ENCODE peak calls at places on chromosomes 6 and 20, in nine cellular contexts. Y, F, C, I, Z, P, T, A and E are unnamed samples.

GRCh38 chr6:422423-423061 is 31.0 kb downstream of the IRF4 start:
- DNase-seq in Y (no peak), F (peak), C (peak), I (no peak), Z (peak), P (peak), T (no peak), A (no peak), E (peak)

GRCh38 chr6:42547407-42548329 is 16.2 kb upstream of the UBR2 start:
- DNase-seq in Y (peak), F (peak), C (peak), I (peak), Z (peak), P (peak), T (peak), A (peak), E (no peak)

GRCh38 chr6:165899592-165899991 is 236.6 kb upstream of the PDE10A start:
- DNase-seq in Y (no peak), F (no peak), C (no peak), I (no peak), Z (no peak), P (no peak), T (no peak), A (no peak), E (no peak)

GRCh38 chr20:36997121-36997520 is 45.6 kb upstream of the SAMHD1 start:
- DNase-seq in Y (no peak), F (no peak), C (no peak), I (no peak), Z (no peak), P (no peak), T (no peak), A (no peak), E (no peak)

GRCh38 chr6:132072271-132072670 is 121.1 kb upstream of the CCN2 start:
- DNase-seq in Y (no peak), F (no peak), C (no peak), I (no peak), Z (no peak), P (no peak), T (no peak), A (no peak), E (no peak)

GRCh38 chr20:37564388-37565133 is 36.9 kb upstream of the BLCAP start:
- DNase-seq in Y (peak), F (peak), C (no peak), I (no peak), Z (no peak), P (peak), T (peak), A (peak), E (no peak)

GRCh38 chr20:11323821-11324220 is 593.9 kb upstream of the BTBD3 start:
- DNase-seq in Y (no peak), F (no peak), C (no peak), I (no peak), Z (no peak), P (no peak), T (no peak), A (no peak), E (no peak)

GRCh38 chr6:33752139-33753015 is 5.7 kb upstream of the IP6K3 start:
- DNase-seq in Y (no peak), F (no peak), C (no peak), I (no peak), Z (no peak), P (no peak), T (no peak), A (no peak), E (no peak)

GRCh38 chr6:44966449-44967091 is 361.6 kb upstream of the RUNX2 start:
- DNase-seq in Y (no peak), F (no peak), C (peak), I (no peak), Z (peak), P (no peak), T (no peak), A (peak), E (peak)

GRCh38 chr20:1802385-1803215 is 92.6 kb upstream of the SIRPA start:
- DNase-seq in Y (peak), F (peak), C (peak), I (no peak), Z (peak), P (peak), T (peak), A (peak), E (no peak)

GRCh38 chr6:111533087-111533784 is 50.2 kb upstream of the REV3L start:
- DNase-seq in Y (no peak), F (no peak), C (no peak), I (no peak), Z (no peak), P (no peak), T (no peak), A (no peak), E (no peak)

GRCh38 chr20:58692579-58693225 is at the start of gene NPEPL1:
- DNase-seq in Y (peak), F (peak), C (peak), I (peak), Z (no peak), P (peak), T (no peak), A (no peak), E (peak)

GRCh38 chr6:130577178-130577919 is 211.5 kb downstream of the TMEM200A start:
- DNase-seq in Y (no peak), F (no peak), C (no peak), I (no peak), Z (no peak), P (no peak), T (no peak), A (no peak), E (no peak)

GRCh38 chr6:50520325-50520724 is 193.0 kb upstream of the TFAP2D start:
- DNase-seq in Y (no peak), F (no peak), C (no peak), I (no peak), Z (no peak), P (no peak), T (no peak), A (no peak), E (no peak)

GRCh38 chr6:89970609-89971337 is 76.5 kb downstream of the GJA10 start:
- DNase-seq in Y (no peak), F (peak), C (peak), I (no peak), Z (peak), P (peak), T (peak), A (peak), E (no peak)

GRCh38 chr6:158213925-158214674 is 46.0 kb downstream of the GTF2H5 start:
- DNase-seq in Y (no peak), F (peak), C (peak), I (peak), Z (peak), P (peak), T (peak), A (peak), E (peak)

GRCh38 chr6:168631589-168631988 is 190.6 kb downstream of the SMOC2 start:
- DNase-seq in Y (no peak), F (no peak), C (no peak), I (no peak), Z (no peak), P (no peak), T (no peak), A (no peak), E (peak)

GRCh38 chr20:34891166-34892062 is 15.0 kb downstream of the ACSS2 start:
- DNase-seq in Y (no peak), F (no peak), C (peak), I (no peak), Z (no peak), P (no peak), T (no peak), A (no peak), E (no peak)

GRCh38 chr6:28240517-28240916 is 11.6 kb downstream of the ZKSCAN4 start:
- DNase-seq in Y (no peak), F (no peak), C (no peak), I (no peak), Z (no peak), P (no peak), T (no peak), A (no peak), E (no peak)

GRCh38 chr6:36874016-36874442 is 574 bp downstream of the PPIL1 start:
- DNase-seq in Y (no peak), F (no peak), C (peak), I (no peak), Z (no peak), P (no peak), T (no peak), A (no peak), E (no peak)